ENCODE peak calls at places on chromosomes 6 and 20, in four cellular contexts. R is WTC11, I is HepG2, L is GM12878. D is an unnamed sample.

GRCh38 chr6:90284745-90285481 is 11.7 kb downstream of the BACH2 start:
- DNase-seq in R (no peak), I (no peak), L (peak; percentile 76), D (no peak)

GRCh38 chr6:128370072-128370471 is 150.3 kb downstream of the PTPRK start:
- DNase-seq in R (no peak), I (peak; percentile 43), L (no peak), D (no peak)

GRCh38 chr20:20395856-20396600 is 28.1 kb downstream of the INSM1 start:
- DNase-seq in R (peak; percentile 25), I (no peak), L (no peak), D (no peak)

GRCh38 chr6:30981942-30982772 is 1.4 kb upstream of the MUC21 start:
- DNase-seq in R (peak; percentile 67), I (peak; percentile 37), L (no peak), D (peak; percentile 46)

GRCh38 chr6:84284428-84285033 is 57.1 kb upstream of the CEP162 start:
- DNase-seq in R (peak; percentile 16), I (peak; percentile 3), L (no peak), D (peak; percentile 34)

GRCh38 chr6:33205172-33206026 is 944 bp downstream of the HSD17B8 start:
- DNase-seq in R (no peak), I (no peak), L (no peak), D (no peak)

GRCh38 chr6:17311595-17312311 is 30.6 kb downstream of the RBM24 start:
- DNase-seq in R (no peak), I (peak; percentile 98), L (no peak), D (peak; percentile 37)

GRCh38 chr6:163250122-163250521 is 164.4 kb upstream of the QKI start:
- DNase-seq in R (no peak), I (no peak), L (no peak), D (no peak)

GRCh38 chr20:7240490-7240889 is 473.0 kb downstream of the BMP2 start:
- DNase-seq in R (no peak), I (no peak), L (no peak), D (no peak)

GRCh38 chr20:33177866-33178265 is 9.9 kb downstream of the BPIFA2 start:
- DNase-seq in R (no peak), I (no peak), L (no peak), D (no peak)

GRCh38 chr6:138157986-138158638 is 3.6 kb upstream of the ARFGEF3 start:
- DNase-seq in R (no peak), I (no peak), L (no peak), D (no peak)

GRCh38 chr20:45919951-45920794 is 8.2 kb upstream of the PLTP start:
- DNase-seq in R (no peak), I (no peak), L (no peak), D (no peak)

GRCh38 chr6:153215242-153215641 is 84.2 kb upstream of the RGS17 start:
- DNase-seq in R (no peak), I (no peak), L (no peak), D (no peak)

GRCh38 chr20:62329389-62330377 is 26.9 kb downstream of the ADRM1 start:
- DNase-seq in R (no peak), I (no peak), L (no peak), D (no peak)

GRCh38 chr6:112286010-112286409 is 31.6 kb upstream of the LAMA4 start:
- DNase-seq in R (no peak), I (no peak), L (peak; percentile 11), D (no peak)

GRCh38 chr6:111057074-111057752 is 30.1 kb upstream of the SLC16A10 start:
- DNase-seq in R (no peak), I (peak; percentile 32), L (no peak), D (peak; percentile 50)

GRCh38 chr6:71482742-71483141 is 194.1 kb downstream of the OGFRL1 start:
- DNase-seq in R (no peak), I (no peak), L (no peak), D (no peak)

GRCh38 chr6:108001696-108002231 is 43.8 kb upstream of the SEC63 start:
- DNase-seq in R (no peak), I (peak; percentile 96), L (no peak), D (no peak)

GRCh38 chr6:25173951-25174474 is 105.2 kb upstream of the CARMIL1 start:
- DNase-seq in R (no peak), I (peak; percentile 60), L (no peak), D (no peak)

GRCh38 chr6:134240664-134241431 is 77.1 kb downstream of the SGK1 start:
- DNase-seq in R (no peak), I (no peak), L (no peak), D (no peak)

GRCh38 chr20:40251284-40251932 is 437.6 kb downstream of the MAFB start:
- DNase-seq in R (peak; percentile 71), I (peak; percentile 70), L (no peak), D (peak; percentile 51)

GRCh38 chr6:6588064-6588923 is at the start of gene LY86:
- DNase-seq in R (no peak), I (no peak), L (peak; percentile 97), D (no peak)

GRCh38 chr20:33313686-33314314 is 30.8 kb downstream of the BPIFB1 start:
- DNase-seq in R (no peak), I (no peak), L (no peak), D (no peak)

GRCh38 chr20:61803903-61804804 is 261.5 kb downstream of the TAF4 start:
- DNase-seq in R (no peak), I (no peak), L (peak; percentile 3), D (no peak)

GRCh38 chr6:127192911-127193503 is 73.7 kb upstream of the RNF146 start:
- DNase-seq in R (no peak), I (no peak), L (no peak), D (no peak)

GRCh38 chr20:54105653-54106052 is 35.3 kb upstream of the BCAS1 start:
- DNase-seq in R (no peak), I (no peak), L (no peak), D (no peak)

GRCh38 chr6:151022492-151022891 is 157.0 kb downstream of the MTHFD1L start:
- DNase-seq in R (no peak), I (no peak), L (no peak), D (no peak)

GRCh38 chr6:11043552-11043960 is 549 bp downstream of the ELOVL2 start:
- DNase-seq in R (peak; percentile 24), I (no peak), L (no peak), D (no peak)

GRCh38 chr6:166274739-166275370 is 33.3 kb downstream of the PRR18 start:
- DNase-seq in R (no peak), I (no peak), L (no peak), D (no peak)

GRCh38 chr20:17859002-17859615 is 109.5 kb downstream of the SNX5 start:
- DNase-seq in R (no peak), I (peak; percentile 99), L (peak; percentile 45), D (no peak)

DNA sequence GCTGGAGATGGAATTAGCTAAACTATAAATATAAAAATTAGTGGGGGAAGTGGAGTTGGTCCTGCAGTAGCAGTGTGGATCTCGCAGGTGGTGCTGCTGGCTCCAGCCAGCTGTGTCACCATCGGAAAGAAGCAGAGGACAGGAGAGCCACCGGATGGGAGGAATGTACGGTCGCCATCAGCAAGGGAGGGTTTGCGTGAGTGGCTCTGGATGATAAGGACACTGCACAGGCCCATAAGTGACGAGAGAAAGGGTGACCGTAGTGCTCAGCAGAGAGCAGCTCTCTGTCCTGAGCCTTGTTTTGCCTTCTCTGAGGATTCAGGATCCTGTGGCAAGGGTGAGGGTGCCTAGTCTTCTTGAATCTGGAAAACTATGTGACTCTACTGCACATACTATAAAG is 378.7 kb downstream of the ZFAND3 start:
- DNase-seq in R (no peak), I (no peak), L (no peak), D (peak; percentile 70)
- TF ChIP-seq ETV6 in R (no peak), I (no peak), L (no peak), D (no peak)

GRCh38 chr20:10761232-10761631 is 87.4 kb upstream of the JAG1 start:
- DNase-seq in R (no peak), I (peak; percentile 41), L (no peak), D (no peak)
- TF ChIP-seq ETV6 in R (no peak), I (no peak), L (no peak), D (no peak)

GRCh38 chr6:156544046-156544445 is 233.1 kb upstream of the ARID1B start:
- DNase-seq in R (no peak), I (no peak), L (no peak), D (no peak)

GRCh38 chr6:156545021-156545420 is 232.2 kb upstream of the ARID1B start:
- DNase-seq in R (no peak), I (no peak), L (no peak), D (no peak)

GRCh38 chr6:156538875-156539660 is 238.1 kb upstream of the ARID1B start:
- DNase-seq in R (no peak), I (no peak), L (no peak), D (no peak)

DNA sequence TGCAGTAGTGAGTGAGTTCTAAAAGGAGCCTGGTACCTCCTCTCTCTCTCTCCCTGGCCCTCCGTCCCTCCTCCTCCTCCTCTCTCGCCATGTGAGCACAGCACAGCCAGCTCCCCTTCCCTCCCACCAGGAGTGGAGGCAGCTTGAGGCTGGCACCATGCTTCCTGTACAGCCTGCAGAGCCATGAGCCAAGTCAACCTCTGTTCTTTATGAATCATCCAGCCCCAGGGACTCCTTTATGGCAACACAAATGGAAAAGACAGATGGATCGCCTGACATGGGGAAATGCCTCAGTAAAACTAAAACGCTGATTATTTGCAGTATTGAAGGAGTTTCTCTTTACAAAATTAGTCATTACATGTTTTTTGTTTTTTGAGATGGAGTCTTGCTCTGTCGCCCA is 233.7 kb upstream of the ARID1B start:
- DNase-seq in R (no peak), I (no peak), L (no peak), D (no peak)
- TF ChIP-seq ETV6 in R (no peak), I (no peak), L (no peak), D (no peak)

GRCh38 chr6:100175814-100176275 is 181.8 kb upstream of the MCHR2 start:
- DNase-seq in R (no peak), I (peak; percentile 16), L (no peak), D (no peak)
- TF ChIP-seq ETV6 in R (no peak), I (no peak), L (no peak), D (no peak)

DNA sequence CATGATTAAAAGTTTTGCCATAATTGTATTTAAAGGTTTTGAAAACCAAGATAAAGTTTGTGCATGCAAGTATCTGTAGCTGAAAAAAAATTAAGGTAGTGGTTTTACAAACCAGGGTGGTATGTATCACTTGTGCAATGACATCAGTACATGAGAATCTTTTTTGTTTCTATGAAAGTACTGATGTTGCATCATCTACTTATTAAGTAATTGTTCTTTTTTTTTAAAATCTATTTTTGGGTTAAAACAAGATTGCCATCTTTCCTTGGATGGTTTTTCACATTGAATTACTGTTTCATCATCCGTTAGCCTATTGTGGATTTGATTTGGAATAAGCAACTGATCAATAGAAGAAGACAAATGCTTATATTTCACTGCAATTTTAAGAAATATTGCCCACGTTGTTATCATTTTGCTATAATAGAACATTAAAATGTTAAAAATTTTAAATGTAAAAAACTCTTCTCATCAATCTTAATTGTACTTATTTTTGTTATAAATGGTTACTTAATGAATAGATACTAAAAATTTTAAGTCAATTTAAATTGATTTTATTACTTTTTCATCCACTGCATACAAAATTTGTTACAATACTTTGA is 39.8 kb upstream of the TAGAP start:
- DNase-seq in R (no peak), I (no peak), L (no peak), D (no peak)
- TF ChIP-seq ETV6 in R (no peak), I (no peak), L (peak; percentile 16), D (no peak)

DNA sequence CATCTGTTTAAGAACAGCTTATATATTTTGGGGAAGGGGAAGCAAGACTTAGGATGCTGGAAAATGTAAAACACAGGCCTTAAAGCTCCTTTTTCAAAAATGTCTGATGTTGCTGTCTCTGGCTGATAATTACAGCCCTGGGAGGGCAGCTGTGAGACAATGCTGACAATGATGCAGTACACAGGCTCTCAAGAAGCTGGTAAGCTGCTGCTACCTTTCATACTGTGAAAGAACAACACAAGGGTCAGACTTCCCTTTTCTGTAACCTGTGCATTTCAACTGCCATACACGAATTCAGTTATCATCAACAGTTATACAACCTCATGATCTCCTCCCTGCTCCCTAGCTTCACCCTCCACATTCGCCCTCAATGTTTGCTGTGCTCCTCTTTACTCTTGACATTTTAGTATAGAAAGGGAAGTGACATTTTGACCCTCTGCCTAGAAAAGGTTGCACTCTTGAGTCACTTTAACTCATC is 25.2 kb downstream of the MAP7 start:
- DNase-seq in R (no peak), I (no peak), L (no peak), D (peak; percentile 20)
- TF ChIP-seq ETV6 in R (no peak), I (no peak), L (no peak), D (no peak)

D was measured in K562.